ENCODE peak calls at places on chromosomes 1 and 21, in six cellular contexts. A is breast epithelium, P is body of pancreas, B is prostate gland, C is stomach, Z is A549. L is an unnamed sample.

GRCh38 chr21:36589352-36589971 is 109.5 kb upstream of the SIM2 start:
- DNase-seq in C (peak; percentile 54), B (no peak), Z (no peak), A (no peak), P (peak; percentile 63), L (peak; percentile 25)

GRCh38 chr1:196516373-196516772 is 91.9 kb downstream of the KCNT2 start:
- DNase-seq in A (no peak), C (no peak), Z (no peak), P (no peak), B (no peak), L (no peak)

GRCh38 chr1:154423303-154423987 is 18.3 kb downstream of the IL6R start:
- DNase-seq in P (no peak), Z (no peak), A (no peak), C (no peak), B (no peak), L (no peak)

GRCh38 chr1:151340870-151341754 is 5.9 kb downstream of the RFX5 start:
- DNase-seq in B (peak; percentile 62), C (no peak), A (no peak), Z (peak; percentile 60), P (peak; percentile 44), L (peak; percentile 35)

GRCh38 chr1:64906447-64906846 is 59.9 kb downstream of the JAK1 start:
- DNase-seq in A (no peak), P (no peak), Z (no peak), C (no peak), B (no peak), L (no peak)

GRCh38 chr1:185375583-185375982 is 58.5 kb upstream of the IVNS1ABP start:
- DNase-seq in Z (no peak), B (no peak), A (no peak), P (no peak), C (peak; percentile 29), L (no peak)

GRCh38 chr1:179194068-179194537 is 35.4 kb downstream of the ABL2 start:
- DNase-seq in A (no peak), B (no peak), P (no peak), C (no peak), Z (no peak), L (no peak)

GRCh38 chr1:151056149-151056548 is 3.3 kb downstream of the CDC42SE1 start:
- DNase-seq in C (no peak), P (no peak), B (no peak), Z (no peak), A (no peak), L (no peak)

GRCh38 chr1:161725888-161726630 is 4.7 kb downstream of the FCRLB start:
- DNase-seq in P (peak; percentile 33), C (peak; percentile 48), Z (peak; percentile 60), B (peak; percentile 33), A (no peak), L (peak; percentile 31)

GRCh38 chr1:20891091-20891490 is 104.0 kb upstream of the HP1BP3 start:
- DNase-seq in B (no peak), Z (no peak), A (no peak), C (no peak), P (no peak), L (no peak)

GRCh38 chr1:25003457-25004190 is 73.5 kb upstream of the RUNX3 start:
- DNase-seq in A (no peak), Z (no peak), B (no peak), C (no peak), P (no peak), L (no peak)

GRCh38 chr1:240138867-240139266 is 47.2 kb downstream of the FMN2 start:
- DNase-seq in B (no peak), P (no peak), A (no peak), Z (no peak), C (no peak), L (no peak)

GRCh38 chr1:168618351-168618750 is 41.9 kb downstream of the XCL1 start:
- DNase-seq in C (no peak), Z (no peak), A (no peak), B (no peak), P (no peak), L (no peak)

GRCh38 chr1:30027247-30027646 is 696.1 kb downstream of the MATN1 start:
- DNase-seq in P (no peak), B (no peak), Z (no peak), A (no peak), C (no peak), L (no peak)

GRCh38 chr1:230772457-230773395 is 25.5 kb downstream of the CAPN9 start:
- DNase-seq in P (no peak), B (peak; percentile 67), C (peak; percentile 48), A (no peak), Z (peak; percentile 44), L (no peak)

GRCh38 chr1:150257624-150258274 is at the start of gene CA14:
- DNase-seq in P (no peak), B (no peak), C (no peak), Z (no peak), A (no peak), L (no peak)

GRCh38 chr1:204240233-204240632 is 26.4 kb upstream of the GOLT1A start:
- DNase-seq in P (no peak), C (no peak), B (no peak), Z (no peak), A (no peak), L (no peak)

GRCh38 chr1:155184835-155185782 is 11.5 kb downstream of the TRIM46 start:
- DNase-seq in C (peak; percentile 93), A (no peak), P (peak; percentile 82), B (no peak), Z (no peak), L (peak; percentile 87)

GRCh38 chr1:165353731-165354671 is 2.5 kb downstream of the LMX1A start:
- DNase-seq in B (no peak), P (no peak), C (no peak), A (no peak), Z (no peak), L (no peak)

GRCh38 chr1:165354739-165355138 is 1.8 kb downstream of the LMX1A start:
- DNase-seq in A (no peak), Z (no peak), B (no peak), P (no peak), C (no peak), L (no peak)

GRCh38 chr1:165352109-165352441 is 4.4 kb downstream of the LMX1A start:
- DNase-seq in B (no peak), C (no peak), P (no peak), A (no peak), Z (no peak), L (no peak)

GRCh38 chr1:165350861-165351260 is 5.7 kb downstream of the LMX1A start:
- DNase-seq in C (no peak), B (no peak), A (no peak), P (no peak), Z (no peak), L (no peak)

DNA sequence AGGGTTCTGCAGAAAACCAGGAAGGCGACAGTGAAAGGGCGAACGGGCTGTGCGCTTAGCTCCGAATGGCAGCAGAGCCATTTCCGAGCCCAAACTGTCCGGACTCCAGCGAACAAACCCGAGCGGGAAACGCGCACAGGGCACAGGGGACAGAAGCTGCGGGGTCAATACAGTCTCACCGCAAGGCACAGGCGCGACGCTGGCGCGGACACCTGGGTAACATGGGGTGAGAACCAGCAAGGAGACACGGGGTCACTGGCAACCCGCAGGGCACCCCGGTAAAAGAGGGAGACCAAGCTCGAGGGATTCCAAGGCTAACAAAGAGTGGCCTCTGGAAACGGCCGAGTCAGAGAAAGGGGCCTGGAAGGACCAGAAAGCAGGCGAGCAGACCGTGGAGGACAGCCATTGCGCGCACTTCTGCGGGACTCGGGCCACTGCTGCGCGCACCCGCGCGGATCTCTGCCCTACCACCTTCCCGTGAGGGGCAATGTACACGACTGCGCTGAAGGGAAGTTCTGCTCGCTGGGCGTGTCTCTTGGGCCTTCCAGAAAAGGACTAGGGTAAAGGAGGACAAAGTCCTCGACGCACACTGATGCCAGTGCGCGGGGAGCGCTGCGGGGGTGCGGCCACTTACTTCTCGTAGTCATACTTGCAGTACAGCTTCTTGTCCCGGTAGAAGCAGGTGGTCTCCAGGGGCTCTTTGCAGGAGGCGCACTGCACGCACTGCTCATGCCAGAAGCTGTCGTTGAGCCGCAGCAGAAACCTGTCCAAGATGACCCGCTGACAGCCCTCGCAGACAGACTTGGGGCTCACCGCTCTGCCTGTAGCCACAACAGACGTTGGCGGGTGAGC is 3.8 kb downstream of the LMX1A start:
- DNase-seq in A (no peak), B (no peak), P (no peak), Z (no peak), C (no peak), L (no peak)
- TF ChIP-seq POLR2A in A (no peak), B (no peak), P (no peak), Z (no peak), C (no peak), L (no peak)

DNA sequence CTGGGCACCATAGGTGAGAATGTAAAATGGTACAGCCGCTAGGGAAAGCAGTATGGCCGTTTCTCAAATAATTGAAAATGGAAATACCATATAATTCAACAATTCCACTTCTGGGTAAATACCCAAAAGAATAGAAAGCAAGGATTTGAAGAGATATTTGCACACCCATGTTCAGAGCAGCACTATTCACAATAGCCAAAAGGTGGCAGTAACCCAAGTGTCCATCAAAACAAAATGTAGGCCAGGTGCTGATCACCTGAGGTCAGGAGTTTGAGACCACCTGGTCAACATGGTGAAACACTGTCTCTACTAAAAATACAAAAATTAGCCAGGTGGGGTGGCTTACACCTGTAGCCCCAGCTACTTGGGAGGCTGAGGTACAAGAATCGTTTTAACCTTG is 62.1 kb downstream of the OLIG1 start:
- DNase-seq in B (no peak), C (no peak), P (no peak), Z (no peak), A (no peak), L (no peak)
- TF ChIP-seq CTCF in B (no peak), C (no peak), P (peak; percentile 13), Z (peak; percentile 6), A (no peak), L (no peak)

DNA sequence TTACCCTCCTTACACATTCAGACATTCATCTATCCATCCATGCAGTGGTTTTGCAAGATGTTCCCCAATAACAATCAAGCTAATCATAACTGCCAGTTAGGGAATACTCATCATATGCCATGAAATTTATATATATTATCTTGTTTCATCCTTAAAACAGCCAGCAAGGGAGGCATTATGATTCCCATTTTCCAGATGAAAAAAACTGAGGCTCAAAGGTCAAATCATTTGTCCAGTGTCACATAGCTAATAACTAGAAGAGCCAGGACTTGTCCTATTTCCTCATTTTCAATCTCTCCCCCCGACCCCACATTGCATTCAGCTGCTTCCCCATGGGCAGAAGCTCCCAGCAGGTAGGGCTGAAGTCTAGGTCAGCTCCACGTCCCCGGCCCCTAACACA is 7.0 kb upstream of the COL8A2 start:
- DNase-seq in C (no peak), Z (no peak), B (no peak), A (no peak), P (no peak), L (no peak)
- TF ChIP-seq POLR2A in C (no peak), Z (no peak), B (no peak), A (no peak), P (no peak), L (no peak)

GRCh38 chr1:52899445-52899894 is 22.1 kb downstream of the ECHDC2 start:
- DNase-seq in C (no peak), A (no peak), P (no peak), B (no peak), Z (no peak), L (no peak)

GRCh38 chr1:52905376-52905698 is 16.2 kb downstream of the ECHDC2 start:
- DNase-seq in B (no peak), P (no peak), A (no peak), C (no peak), Z (no peak), L (no peak)

GRCh38 chr1:52906135-52906603 is 15.4 kb downstream of the ECHDC2 start:
- DNase-seq in B (no peak), P (no peak), A (no peak), Z (no peak), C (peak; percentile 33), L (no peak)

GRCh38 chr1:52904590-52905375 is 16.8 kb downstream of the ECHDC2 start:
- DNase-seq in C (peak; percentile 29), P (peak; percentile 27), Z (peak; percentile 61), B (no peak), A (no peak), L (no peak)

GRCh38 chr1:52901384-52901783 is 20.2 kb downstream of the ECHDC2 start:
- DNase-seq in B (no peak), C (no peak), Z (no peak), P (no peak), A (no peak), L (no peak)
- TF ChIP-seq CTCF in B (no peak), C (no peak), Z (no peak), P (peak; percentile 4), A (no peak), L (no peak)